ENCODE peak calls at places on chromosome 19, in eight cellular contexts. One of them, this sample, is unnamed.

GRCh38 chr19:18090545-18091216 is 3.9 kb upstream of the IL12RB1 start:
- DNase-seq in uterus: no peak
- DNase-seq in breast epithelium: no peak
- DNase-seq in Caco-2: no peak
- DNase-seq in spleen: peak; percentile 83
- DNase-seq in CD4-positive, alpha-beta T cell: no peak
- DNase-seq in esophagus muscularis mucosa: no peak
- DNase-seq in Peyer's patch: no peak
- DNase-seq in this sample: no peak

GRCh38 chr19:7925171-7925837 is 631 bp downstream of the CTXN1 start:
- DNase-seq in uterus: peak; percentile 82
- DNase-seq in breast epithelium: no peak
- DNase-seq in Caco-2: peak; percentile 72
- DNase-seq in spleen: peak; percentile 92
- DNase-seq in CD4-positive, alpha-beta T cell: peak; percentile 68
- DNase-seq in esophagus muscularis mucosa: no peak
- DNase-seq in Peyer's patch: peak; percentile 76
- DNase-seq in this sample: peak; percentile 83

GRCh38 chr19:21848706-21849105 is 12.7 kb upstream of the ZNF43 start:
- DNase-seq in uterus: no peak
- DNase-seq in breast epithelium: no peak
- DNase-seq in Caco-2: no peak
- DNase-seq in spleen: no peak
- DNase-seq in CD4-positive, alpha-beta T cell: no peak
- DNase-seq in esophagus muscularis mucosa: no peak
- DNase-seq in Peyer's patch: no peak
- DNase-seq in this sample: no peak

GRCh38 chr19:40962460-40962961 is 28.6 kb upstream of the CYP2B6 start:
- DNase-seq in uterus: no peak
- DNase-seq in breast epithelium: no peak
- DNase-seq in Caco-2: no peak
- DNase-seq in spleen: no peak
- DNase-seq in CD4-positive, alpha-beta T cell: no peak
- DNase-seq in esophagus muscularis mucosa: no peak
- DNase-seq in Peyer's patch: no peak
- DNase-seq in this sample: peak; percentile 71

GRCh38 chr19:16062789-16063188 is 13.5 kb upstream of the TPM4 start:
- DNase-seq in uterus: no peak
- DNase-seq in breast epithelium: no peak
- DNase-seq in Caco-2: no peak
- DNase-seq in spleen: peak; percentile 88
- DNase-seq in CD4-positive, alpha-beta T cell: peak; percentile 58
- DNase-seq in esophagus muscularis mucosa: no peak
- DNase-seq in Peyer's patch: peak; percentile 76
- DNase-seq in this sample: no peak

GRCh38 chr19:9862897-9863296 is 27.8 kb downstream of the PIN1 start:
- DNase-seq in uterus: no peak
- DNase-seq in breast epithelium: no peak
- DNase-seq in Caco-2: no peak
- DNase-seq in spleen: no peak
- DNase-seq in CD4-positive, alpha-beta T cell: peak; percentile 43
- DNase-seq in esophagus muscularis mucosa: no peak
- DNase-seq in Peyer's patch: no peak
- DNase-seq in this sample: no peak

GRCh38 chr19:33438016-33438671 is 64.6 kb downstream of the CEBPG start:
- DNase-seq in uterus: no peak
- DNase-seq in breast epithelium: peak; percentile 22
- DNase-seq in Caco-2: peak; percentile 19
- DNase-seq in spleen: peak; percentile 64
- DNase-seq in CD4-positive, alpha-beta T cell: no peak
- DNase-seq in esophagus muscularis mucosa: no peak
- DNase-seq in Peyer's patch: peak; percentile 56
- DNase-seq in this sample: peak; percentile 20

GRCh38 chr19:18452386-18452785 is 14.5 kb upstream of the ISYNA1 start:
- DNase-seq in uterus: no peak
- DNase-seq in breast epithelium: no peak
- DNase-seq in Caco-2: no peak
- DNase-seq in spleen: no peak
- DNase-seq in CD4-positive, alpha-beta T cell: no peak
- DNase-seq in esophagus muscularis mucosa: no peak
- DNase-seq in Peyer's patch: no peak
- DNase-seq in this sample: no peak

GRCh38 chr19:34220472-34221063 is 33.8 kb upstream of the GARRE1 start:
- DNase-seq in uterus: peak; percentile 48
- DNase-seq in breast epithelium: peak; percentile 57
- DNase-seq in Caco-2: peak; percentile 66
- DNase-seq in spleen: no peak
- DNase-seq in CD4-positive, alpha-beta T cell: peak; percentile 56
- DNase-seq in esophagus muscularis mucosa: no peak
- DNase-seq in Peyer's patch: no peak
- DNase-seq in this sample: peak; percentile 40

GRCh38 chr19:35332817-35333216 is 3.8 kb downstream of the CD22 start:
- DNase-seq in uterus: no peak
- DNase-seq in breast epithelium: no peak
- DNase-seq in Caco-2: no peak
- DNase-seq in spleen: peak; percentile 85
- DNase-seq in CD4-positive, alpha-beta T cell: no peak
- DNase-seq in esophagus muscularis mucosa: no peak
- DNase-seq in Peyer's patch: no peak
- DNase-seq in this sample: no peak

GRCh38 chr19:10339380-10339960 is at the start of gene ICAM3:
- DNase-seq in uterus: no peak
- DNase-seq in breast epithelium: no peak
- DNase-seq in Caco-2: no peak
- DNase-seq in spleen: peak; percentile 96
- DNase-seq in CD4-positive, alpha-beta T cell: peak; percentile 33
- DNase-seq in esophagus muscularis mucosa: no peak
- DNase-seq in Peyer's patch: no peak
- DNase-seq in this sample: no peak

GRCh38 chr19:5691205-5691929 is 1.3 kb downstream of the RPL36 start:
- DNase-seq in uterus: peak; percentile 68
- DNase-seq in breast epithelium: peak; percentile 68
- DNase-seq in Caco-2: no peak
- DNase-seq in spleen: peak; percentile 89
- DNase-seq in CD4-positive, alpha-beta T cell: no peak
- DNase-seq in esophagus muscularis mucosa: no peak
- DNase-seq in Peyer's patch: peak; percentile 77
- DNase-seq in this sample: peak; percentile 70

GRCh38 chr19:16542894-16543498 is 759 bp upstream of the CHERP start:
- DNase-seq in uterus: no peak
- DNase-seq in breast epithelium: no peak
- DNase-seq in Caco-2: no peak
- DNase-seq in spleen: no peak
- DNase-seq in CD4-positive, alpha-beta T cell: no peak
- DNase-seq in esophagus muscularis mucosa: no peak
- DNase-seq in Peyer's patch: no peak
- DNase-seq in this sample: no peak

GRCh38 chr19:40607311-40607871 is 6.2 kb downstream of the LTBP4 start:
- DNase-seq in uterus: no peak
- DNase-seq in breast epithelium: no peak
- DNase-seq in Caco-2: peak; percentile 75
- DNase-seq in spleen: no peak
- DNase-seq in CD4-positive, alpha-beta T cell: no peak
- DNase-seq in esophagus muscularis mucosa: no peak
- DNase-seq in Peyer's patch: peak; percentile 82
- DNase-seq in this sample: no peak

GRCh38 chr19:48713041-48713863 is 6.3 kb downstream of the MAMSTR start:
- DNase-seq in uterus: no peak
- DNase-seq in breast epithelium: no peak
- DNase-seq in Caco-2: peak; percentile 64
- DNase-seq in spleen: peak; percentile 81
- DNase-seq in CD4-positive, alpha-beta T cell: no peak
- DNase-seq in esophagus muscularis mucosa: no peak
- DNase-seq in Peyer's patch: no peak
- DNase-seq in this sample: no peak

GRCh38 chr19:17441241-17442135 is 7.0 kb downstream of the TMEM221 start:
- DNase-seq in uterus: no peak
- DNase-seq in breast epithelium: no peak
- DNase-seq in Caco-2: no peak
- DNase-seq in spleen: no peak
- DNase-seq in CD4-positive, alpha-beta T cell: no peak
- DNase-seq in esophagus muscularis mucosa: no peak
- DNase-seq in Peyer's patch: no peak
- DNase-seq in this sample: no peak

GRCh38 chr19:22935151-22935550 is 67.8 kb downstream of the ZNF728 start:
- DNase-seq in uterus: no peak
- DNase-seq in breast epithelium: no peak
- DNase-seq in Caco-2: no peak
- DNase-seq in spleen: no peak
- DNase-seq in CD4-positive, alpha-beta T cell: no peak
- DNase-seq in esophagus muscularis mucosa: no peak
- DNase-seq in Peyer's patch: no peak
- DNase-seq in this sample: no peak

GRCh38 chr19:8965887-8966286 is 44.3 kb downstream of the MUC16 start:
- DNase-seq in uterus: no peak
- DNase-seq in breast epithelium: no peak
- DNase-seq in Caco-2: no peak
- DNase-seq in spleen: no peak
- DNase-seq in CD4-positive, alpha-beta T cell: no peak
- DNase-seq in esophagus muscularis mucosa: no peak
- DNase-seq in Peyer's patch: no peak
- DNase-seq in this sample: no peak

GRCh38 chr19:607301-608154 is 17.8 kb downstream of the HCN2 start:
- DNase-seq in uterus: no peak
- DNase-seq in breast epithelium: no peak
- DNase-seq in Caco-2: no peak
- DNase-seq in spleen: no peak
- DNase-seq in CD4-positive, alpha-beta T cell: no peak
- DNase-seq in esophagus muscularis mucosa: no peak
- DNase-seq in Peyer's patch: no peak
- DNase-seq in this sample: no peak

DNA sequence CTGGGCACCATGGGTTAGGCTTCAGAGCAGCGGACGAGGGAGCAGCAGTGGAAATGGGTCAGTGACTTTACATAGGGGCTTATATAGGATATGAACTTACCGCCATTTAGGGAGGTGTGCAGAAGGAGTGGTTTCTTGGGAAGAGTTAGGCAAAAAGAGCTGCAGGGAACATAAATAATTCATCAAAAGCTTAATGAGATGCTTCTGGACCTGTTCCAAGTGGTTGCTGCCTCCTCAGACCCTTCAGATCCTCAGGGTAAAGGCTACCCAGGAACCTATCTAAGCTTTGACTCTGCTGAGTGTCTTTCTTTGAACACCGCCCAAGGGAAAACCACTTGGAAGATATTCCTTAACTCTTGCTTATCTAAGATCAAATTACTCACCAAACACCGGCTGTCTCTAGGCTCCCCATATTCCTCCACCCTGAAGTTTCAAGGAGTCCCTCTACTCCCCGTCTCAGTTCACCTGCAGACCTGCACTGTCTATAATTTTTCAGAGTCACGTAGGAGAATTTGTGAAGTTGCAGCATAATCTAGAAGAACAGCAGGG is at the start of gene IGFL4:
- DNase-seq in uterus: no peak
- DNase-seq in breast epithelium: no peak
- DNase-seq in Caco-2: peak; percentile 80
- DNase-seq in spleen: no peak
- DNase-seq in CD4-positive, alpha-beta T cell: no peak
- DNase-seq in esophagus muscularis mucosa: no peak
- DNase-seq in Peyer's patch: no peak
- DNase-seq in this sample: no peak
- H3K27me3 ChIP-seq in uterus: no peaks in the 10 kb centered on the region
- H3K27me3 ChIP-seq in breast epithelium: no peaks in the 10 kb centered on the region
- H3K27me3 ChIP-seq in Caco-2: no peaks in the 10 kb centered on the region
- H3K27me3 ChIP-seq in spleen: peaks cover 55% of the 10 kb centered on the region
- H3K27me3 ChIP-seq in CD4-positive, alpha-beta T cell: peaks cover 35% of the 10 kb centered on the region
- H3K27me3 ChIP-seq in esophagus muscularis mucosa: peaks cover 69% of the 10 kb centered on the region
- H3K27me3 ChIP-seq in Peyer's patch: no peaks in the 10 kb centered on the region
- H3K27me3 ChIP-seq in this sample: peaks cover 48% of the 10 kb centered on the region

DNA sequence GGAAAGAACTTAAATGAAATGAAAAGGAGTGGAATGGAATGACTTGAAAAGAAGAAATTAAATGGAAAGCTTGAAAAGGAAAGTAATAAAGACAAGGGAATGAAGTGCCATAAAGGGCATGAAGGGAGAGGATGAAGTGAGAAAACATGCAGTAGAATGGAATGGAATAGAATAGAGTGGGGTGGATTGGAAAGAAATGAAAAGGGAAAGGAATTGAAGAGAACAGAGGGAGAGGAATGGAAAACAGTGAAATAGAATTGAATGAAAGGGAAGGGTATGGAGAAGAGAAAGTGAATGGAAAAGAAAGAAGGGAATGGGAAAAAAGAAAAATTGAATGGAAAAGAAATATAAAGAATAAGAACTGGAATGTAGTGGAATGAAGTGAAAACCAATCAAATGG is 9.2 kb upstream of the ZNF180 start:
- DNase-seq in uterus: no peak
- DNase-seq in breast epithelium: no peak
- DNase-seq in Caco-2: no peak
- DNase-seq in spleen: no peak
- DNase-seq in CD4-positive, alpha-beta T cell: no peak
- DNase-seq in esophagus muscularis mucosa: no peak
- DNase-seq in Peyer's patch: no peak
- DNase-seq in this sample: no peak
- H3K27me3 ChIP-seq in uterus: no peaks in the 10 kb centered on the region
- H3K27me3 ChIP-seq in breast epithelium: peaks cover 18% of the 10 kb centered on the region
- H3K27me3 ChIP-seq in Caco-2: no peaks in the 10 kb centered on the region
- H3K27me3 ChIP-seq in spleen: peaks cover 14% of the 10 kb centered on the region
- H3K27me3 ChIP-seq in CD4-positive, alpha-beta T cell: peaks cover 28% of the 10 kb centered on the region
- H3K27me3 ChIP-seq in esophagus muscularis mucosa: peaks cover 54% of the 10 kb centered on the region
- H3K27me3 ChIP-seq in Peyer's patch: no peaks in the 10 kb centered on the region
- H3K27me3 ChIP-seq in this sample: peaks cover 14% of the 10 kb centered on the region

DNA sequence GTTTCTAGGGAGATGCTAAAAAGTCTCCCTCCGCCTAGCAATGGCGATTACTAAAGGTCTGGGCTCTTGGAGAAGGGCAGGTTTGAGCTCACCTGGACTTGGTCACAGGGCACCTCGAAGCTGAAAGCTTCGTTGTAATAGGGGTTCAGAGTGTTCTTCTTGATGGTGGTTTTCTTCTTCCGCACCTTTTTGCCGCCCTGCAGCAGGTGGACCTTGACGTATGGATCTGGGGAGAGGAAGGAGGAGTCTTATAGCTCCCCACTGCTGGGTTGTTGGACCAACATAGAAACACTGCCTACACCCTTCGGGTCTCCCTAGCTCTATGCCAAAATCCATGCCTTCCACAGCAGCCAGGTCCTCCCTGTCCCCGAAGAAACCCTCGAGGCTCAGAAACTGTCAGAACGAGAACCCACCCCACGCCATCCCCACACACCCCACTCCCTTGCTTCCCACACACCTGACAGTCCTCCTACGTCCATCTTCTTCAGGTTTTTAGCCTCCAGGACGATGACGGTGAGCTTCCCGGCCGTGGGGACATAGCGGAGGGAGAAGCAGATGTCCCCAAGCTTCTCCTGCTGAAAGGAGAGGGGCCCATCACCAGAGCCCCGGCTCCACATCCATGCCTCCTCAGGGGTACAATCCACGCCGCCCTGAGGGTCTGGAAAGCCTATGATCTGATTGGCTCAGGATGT is 5.5 kb downstream of the SYT5 start:
- DNase-seq in uterus: no peak
- DNase-seq in breast epithelium: no peak
- DNase-seq in Caco-2: no peak
- DNase-seq in spleen: no peak
- DNase-seq in CD4-positive, alpha-beta T cell: no peak
- DNase-seq in esophagus muscularis mucosa: no peak
- DNase-seq in Peyer's patch: no peak
- DNase-seq in this sample: no peak
- H3K27me3 ChIP-seq in uterus: peaks cover 29% of the 10 kb centered on the region
- H3K27me3 ChIP-seq in breast epithelium: peaks cover 96% of the 10 kb centered on the region
- H3K27me3 ChIP-seq in Caco-2: no peaks in the 10 kb centered on the region
- H3K27me3 ChIP-seq in spleen: peaks cover 96% of the 10 kb centered on the region
- H3K27me3 ChIP-seq in CD4-positive, alpha-beta T cell: peaks cover 77% of the 10 kb centered on the region
- H3K27me3 ChIP-seq in esophagus muscularis mucosa: peaks cover 100% of the 10 kb centered on the region
- H3K27me3 ChIP-seq in Peyer's patch: peaks cover 32% of the 10 kb centered on the region
- H3K27me3 ChIP-seq in this sample: peaks cover 1% of the 10 kb centered on the region

GRCh38 chr19:55369651-55370304 is 485 bp downstream of the IL11 start:
- DNase-seq in uterus: no peak
- DNase-seq in breast epithelium: no peak
- DNase-seq in Caco-2: peak; percentile 84
- DNase-seq in spleen: no peak
- DNase-seq in CD4-positive, alpha-beta T cell: no peak
- DNase-seq in esophagus muscularis mucosa: no peak
- DNase-seq in Peyer's patch: no peak
- DNase-seq in this sample: peak; percentile 43
- H3K27me3 ChIP-seq in uterus: peaks cover 17% of the 10 kb centered on the region
- H3K27me3 ChIP-seq in breast epithelium: peaks cover 62% of the 10 kb centered on the region
- H3K27me3 ChIP-seq in Caco-2: no peaks in the 10 kb centered on the region
- H3K27me3 ChIP-seq in spleen: peaks cover 74% of the 10 kb centered on the region
- H3K27me3 ChIP-seq in CD4-positive, alpha-beta T cell: peaks cover 60% of the 10 kb centered on the region
- H3K27me3 ChIP-seq in esophagus muscularis mucosa: peaks cover 96% of the 10 kb centered on the region
- H3K27me3 ChIP-seq in Peyer's patch: peaks cover 47% of the 10 kb centered on the region
- H3K27me3 ChIP-seq in this sample: peaks cover 11% of the 10 kb centered on the region

This sample was measured in MG63.